ENCODE peak calls at places on chromosomes 7 and 10, in four cellular contexts. One of them, this sample, is unnamed.

GRCh38 chr7:133183042-133183441 is 69.8 kb upstream of the EXOC4 start:
- DNase-seq in epithelial cell of esophagus: no peak
- DNase-seq in transverse colon: no peak
- DNase-seq in AG04450: no peak
- DNase-seq in this sample: no peak

GRCh38 chr10:84256510-84257342 is 11.9 kb downstream of the RGR start:
- DNase-seq in epithelial cell of esophagus: peak
- DNase-seq in transverse colon: peak
- DNase-seq in AG04450: no peak
- DNase-seq in this sample: peak

GRCh38 chr10:124688889-124689670 is 55.1 kb downstream of the FAM53B start:
- DNase-seq in epithelial cell of esophagus: peak
- DNase-seq in transverse colon: no peak
- DNase-seq in AG04450: no peak
- DNase-seq in this sample: no peak

GRCh38 chr10:128124813-128125403 is 1.3 kb downstream of the MKI67 start:
- DNase-seq in epithelial cell of esophagus: no peak
- DNase-seq in transverse colon: peak
- DNase-seq in AG04450: no peak
- DNase-seq in this sample: no peak

GRCh38 chr10:72730462-72730861 is 38.5 kb downstream of the MCU start:
- DNase-seq in epithelial cell of esophagus: no peak
- DNase-seq in transverse colon: no peak
- DNase-seq in AG04450: no peak
- DNase-seq in this sample: no peak

GRCh38 chr7:18896343-18896975 is 221.0 kb downstream of the TWIST1 start:
- DNase-seq in epithelial cell of esophagus: no peak
- DNase-seq in transverse colon: no peak
- DNase-seq in AG04450: no peak
- DNase-seq in this sample: no peak

GRCh38 chr7:3482147-3482921 is 181.3 kb downstream of the SDK1 start:
- DNase-seq in epithelial cell of esophagus: peak
- DNase-seq in transverse colon: peak
- DNase-seq in AG04450: peak
- DNase-seq in this sample: peak

GRCh38 chr10:96794786-96795733 is 37.0 kb upstream of the LCOR start:
- DNase-seq in epithelial cell of esophagus: no peak
- DNase-seq in transverse colon: peak
- DNase-seq in AG04450: no peak
- DNase-seq in this sample: peak

GRCh38 chr10:71683301-71683700 is 36.3 kb downstream of the C10orf105 start:
- DNase-seq in epithelial cell of esophagus: no peak
- DNase-seq in transverse colon: no peak
- DNase-seq in AG04450: no peak
- DNase-seq in this sample: no peak

GRCh38 chr10:48411510-48411909 is 105.0 kb downstream of the MAPK8 start:
- DNase-seq in epithelial cell of esophagus: no peak
- DNase-seq in transverse colon: no peak
- DNase-seq in AG04450: no peak
- DNase-seq in this sample: no peak

GRCh38 chr7:154837622-154838021 is 165.3 kb downstream of the PAXIP1 start:
- DNase-seq in epithelial cell of esophagus: no peak
- DNase-seq in transverse colon: no peak
- DNase-seq in AG04450: no peak
- DNase-seq in this sample: no peak

GRCh38 chr10:43264324-43264986 is 2.4 kb downstream of the RASGEF1A start:
- DNase-seq in epithelial cell of esophagus: no peak
- DNase-seq in transverse colon: peak
- DNase-seq in AG04450: no peak
- DNase-seq in this sample: no peak

GRCh38 chr10:92014620-92015019 is 91.0 kb downstream of the BTAF1 start:
- DNase-seq in epithelial cell of esophagus: peak
- DNase-seq in transverse colon: no peak
- DNase-seq in AG04450: no peak
- DNase-seq in this sample: no peak

GRCh38 chr10:78905940-78906308 is 162.8 kb upstream of the ZMIZ1 start:
- DNase-seq in epithelial cell of esophagus: no peak
- DNase-seq in transverse colon: no peak
- DNase-seq in AG04450: no peak
- DNase-seq in this sample: no peak

GRCh38 chr7:120519224-120519623 is 246.2 kb downstream of the KCND2 start:
- DNase-seq in epithelial cell of esophagus: no peak
- DNase-seq in transverse colon: no peak
- DNase-seq in AG04450: no peak
- DNase-seq in this sample: no peak

GRCh38 chr7:106883627-106884026 is 18.5 kb downstream of the PIK3CG start:
- DNase-seq in epithelial cell of esophagus: no peak
- DNase-seq in transverse colon: no peak
- DNase-seq in AG04450: no peak
- DNase-seq in this sample: no peak

GRCh38 chr10:71845410-71846406 is 5.3 kb downstream of the PSAP start:
- DNase-seq in epithelial cell of esophagus: peak
- DNase-seq in transverse colon: no peak
- DNase-seq in AG04450: no peak
- DNase-seq in this sample: no peak

GRCh38 chr10:88731296-88731695 is 25.2 kb downstream of the LIPK start:
- DNase-seq in epithelial cell of esophagus: peak
- DNase-seq in transverse colon: peak
- DNase-seq in AG04450: no peak
- DNase-seq in this sample: peak

GRCh38 chr10:54203426-54203825 is 597.6 kb downstream of the PCDH15 start:
- DNase-seq in epithelial cell of esophagus: peak
- DNase-seq in transverse colon: no peak
- DNase-seq in AG04450: no peak
- DNase-seq in this sample: no peak

GRCh38 chr10:64394744-64395143 is 873.5 kb downstream of the REEP3 start:
- DNase-seq in epithelial cell of esophagus: no peak
- DNase-seq in transverse colon: no peak
- DNase-seq in AG04450: peak
- DNase-seq in this sample: no peak

GRCh38 chr7:136292365-136292764 is 315.2 kb upstream of the MTPN start:
- DNase-seq in epithelial cell of esophagus: no peak
- DNase-seq in transverse colon: no peak
- DNase-seq in AG04450: no peak
- DNase-seq in this sample: no peak

GRCh38 chr10:44972874-44973306 is 5.7 kb downstream of the DEPP1 start:
- DNase-seq in epithelial cell of esophagus: no peak
- DNase-seq in transverse colon: no peak
- DNase-seq in AG04450: no peak
- DNase-seq in this sample: no peak

GRCh38 chr10:3372284-3372683 is 199.7 kb upstream of the PITRM1 start:
- DNase-seq in epithelial cell of esophagus: no peak
- DNase-seq in transverse colon: no peak
- DNase-seq in AG04450: no peak
- DNase-seq in this sample: no peak

GRCh38 chr10:122854648-122855047 is 9.0 kb upstream of the CUZD1 start:
- DNase-seq in epithelial cell of esophagus: peak
- DNase-seq in transverse colon: no peak
- DNase-seq in AG04450: no peak
- DNase-seq in this sample: no peak

GRCh38 chr7:130957140-130957513 is 223.1 kb upstream of the KLF14 start:
- DNase-seq in epithelial cell of esophagus: no peak
- DNase-seq in transverse colon: no peak
- DNase-seq in AG04450: no peak
- DNase-seq in this sample: no peak

GRCh38 chr10:102511562-102512274 is 7.9 kb downstream of the SUFU start:
- DNase-seq in epithelial cell of esophagus: no peak
- DNase-seq in transverse colon: no peak
- DNase-seq in AG04450: no peak
- DNase-seq in this sample: no peak

GRCh38 chr7:80783688-80784327 is 135.0 kb downstream of the SEMA3C start:
- DNase-seq in epithelial cell of esophagus: no peak
- DNase-seq in transverse colon: no peak
- DNase-seq in AG04450: no peak
- DNase-seq in this sample: no peak

GRCh38 chr10:3887885-3888476 is 103.0 kb upstream of the KLF6 start:
- DNase-seq in epithelial cell of esophagus: peak
- DNase-seq in transverse colon: peak
- DNase-seq in AG04450: peak
- DNase-seq in this sample: no peak

GRCh38 chr7:120033114-120033513 is 239.9 kb upstream of the KCND2 start:
- DNase-seq in epithelial cell of esophagus: no peak
- DNase-seq in transverse colon: no peak
- DNase-seq in AG04450: no peak
- DNase-seq in this sample: no peak

GRCh38 chr7:39228946-39229345 is 251.2 kb downstream of the POU6F2 start:
- DNase-seq in epithelial cell of esophagus: no peak
- DNase-seq in transverse colon: no peak
- DNase-seq in AG04450: no peak
- DNase-seq in this sample: no peak

GRCh38 chr7:69190738-69191137 is 407.5 kb upstream of the AUTS2 start:
- DNase-seq in epithelial cell of esophagus: no peak
- DNase-seq in transverse colon: no peak
- DNase-seq in AG04450: no peak
- DNase-seq in this sample: no peak

GRCh38 chr10:66654861-66655260 is 271.0 kb upstream of the LRRTM3 start:
- DNase-seq in epithelial cell of esophagus: no peak
- DNase-seq in transverse colon: no peak
- DNase-seq in AG04450: no peak
- DNase-seq in this sample: no peak

GRCh38 chr7:114819629-114820362 is 102.1 kb upstream of the MDFIC start:
- DNase-seq in epithelial cell of esophagus: peak
- DNase-seq in transverse colon: no peak
- DNase-seq in AG04450: peak
- DNase-seq in this sample: no peak

GRCh38 chr7:37833107-37833817 is 15.1 kb upstream of the NME8 start:
- DNase-seq in epithelial cell of esophagus: peak
- DNase-seq in transverse colon: peak
- DNase-seq in AG04450: no peak
- DNase-seq in this sample: peak
- H3K4me3 ChIP-seq in epithelial cell of esophagus: no peak
- H3K4me3 ChIP-seq in transverse colon: no peak
- H3K4me3 ChIP-seq in AG04450: no peak
- H3K4me3 ChIP-seq in this sample: no peak

GRCh38 chr7:50775826-50776225 is 6.9 kb downstream of the GRB10 start:
- DNase-seq in epithelial cell of esophagus: no peak
- DNase-seq in transverse colon: no peak
- DNase-seq in AG04450: no peak
- DNase-seq in this sample: no peak
- H3K4me3 ChIP-seq in epithelial cell of esophagus: no peak
- H3K4me3 ChIP-seq in transverse colon: no peak
- H3K4me3 ChIP-seq in AG04450: no peak
- H3K4me3 ChIP-seq in this sample: no peak

DNA sequence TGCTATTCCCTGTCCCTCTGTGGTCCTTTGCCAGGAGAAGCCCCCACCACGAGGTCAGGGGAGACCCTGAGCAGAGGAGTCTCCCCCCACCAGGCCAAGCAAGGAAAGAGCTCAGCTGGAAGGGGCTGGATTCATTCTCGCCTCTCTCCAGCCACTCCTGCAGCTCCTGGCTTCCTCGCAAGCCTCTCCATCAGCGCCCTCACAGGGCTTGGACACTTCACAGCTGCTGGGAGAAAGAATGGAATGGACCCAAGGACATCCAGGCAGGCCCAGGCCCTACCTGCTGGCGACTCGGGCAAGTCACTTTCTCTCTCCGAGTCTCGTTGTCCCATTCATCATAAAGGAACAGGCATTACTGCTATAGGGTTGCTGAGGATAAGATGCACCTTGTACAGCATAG is 22.6 kb downstream of the IMPDH1 start:
- DNase-seq in epithelial cell of esophagus: no peak
- DNase-seq in transverse colon: no peak
- DNase-seq in AG04450: no peak
- DNase-seq in this sample: no peak
- H3K4me3 ChIP-seq in epithelial cell of esophagus: no peak
- H3K4me3 ChIP-seq in transverse colon: no peak
- H3K4me3 ChIP-seq in AG04450: no peak
- H3K4me3 ChIP-seq in this sample: no peak

DNA sequence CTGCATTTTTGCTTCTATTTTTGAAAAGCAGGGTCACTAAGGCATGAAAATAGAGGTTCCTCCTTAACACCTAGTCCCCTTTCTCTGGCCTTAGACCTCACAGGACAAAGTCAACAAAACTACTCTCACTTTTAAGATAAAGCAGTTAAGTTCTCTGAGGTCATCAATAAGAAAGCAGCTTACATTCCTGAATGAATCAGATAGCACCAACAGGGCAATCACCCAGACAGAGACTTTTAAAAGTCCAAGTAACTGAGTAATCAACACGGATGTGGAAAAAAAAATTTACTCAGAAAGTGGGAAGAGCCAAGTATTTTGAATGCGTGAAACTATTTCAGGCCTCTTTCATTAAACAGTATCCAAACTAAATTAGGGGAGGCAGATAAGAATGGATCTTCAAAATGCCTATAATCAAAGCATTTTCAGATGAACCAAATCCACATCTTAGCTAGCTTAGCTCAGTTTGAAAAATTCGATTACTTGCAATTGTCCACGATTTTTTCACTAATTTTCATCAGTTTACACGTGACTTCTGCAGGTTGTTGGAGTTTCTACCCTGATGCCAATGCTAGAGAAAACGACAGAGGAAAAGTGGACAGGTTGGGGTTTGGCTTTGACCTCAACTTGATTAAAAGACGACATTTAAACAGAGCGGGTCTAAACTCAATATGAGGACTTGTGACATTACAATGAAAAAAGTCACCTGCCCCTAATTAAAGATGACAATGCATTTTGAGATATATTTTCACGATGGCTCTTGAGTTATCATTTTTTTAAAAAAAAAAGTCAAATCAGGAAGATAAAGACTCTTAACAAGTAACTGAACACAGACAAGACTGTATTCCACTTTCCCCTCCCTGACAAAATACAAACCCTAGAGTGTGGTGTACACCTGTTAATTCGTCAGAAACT is 1.6 kb downstream of the BEND7 start:
- DNase-seq in epithelial cell of esophagus: peak
- DNase-seq in transverse colon: no peak
- DNase-seq in AG04450: no peak
- DNase-seq in this sample: no peak
- H3K4me3 ChIP-seq in epithelial cell of esophagus: peak
- H3K4me3 ChIP-seq in transverse colon: no peak
- H3K4me3 ChIP-seq in AG04450: peak
- H3K4me3 ChIP-seq in this sample: no peak